ENCODE peak calls at places on chromosomes 1 and 21, in ten cellular contexts. V, P, B, S, G, K, C, T, M and R are unnamed samples.

GRCh38 chr21:44427241-44428120 is 27.8 kb upstream of the LRRC3 start:
- DNase-seq in K (no peak), M (no peak), G (no peak), B (peak; percentile 89), P (no peak), V (peak; percentile 26), C (no peak), S (no peak), T (no peak), R (no peak)

GRCh38 chr1:240998024-240998423 is 359.0 kb downstream of the RGS7 start:
- DNase-seq in G (no peak), S (no peak), V (no peak), P (no peak), K (no peak), M (no peak), B (no peak), T (peak; percentile 47), C (no peak), R (peak; percentile 11)

GRCh38 chr1:173477286-173478098 is at the start of gene PRDX6:
- DNase-seq in K (peak; percentile 87), T (peak; percentile 81), C (no peak), P (peak; percentile 37), M (peak; percentile 73), B (peak; percentile 29), S (peak; percentile 83), G (peak; percentile 8), V (peak; percentile 77), R (peak; percentile 64)

GRCh38 chr1:214303538-214303937 is 22.6 kb downstream of the SMYD2 start:
- DNase-seq in P (no peak), S (no peak), G (no peak), V (no peak), C (no peak), K (peak; percentile 51), B (no peak), M (peak; percentile 58), T (peak; percentile 28), R (no peak)

GRCh38 chr1:8197493-8198282 is 120.2 kb upstream of the SLC45A1 start:
- DNase-seq in C (peak; percentile 97), P (peak; percentile 67), V (peak; percentile 67), B (peak; percentile 64), M (peak; percentile 96), S (no peak), G (peak; percentile 46), K (peak; percentile 80), T (peak; percentile 91), R (no peak)

GRCh38 chr1:8679929-8680504 is 137.4 kb downstream of the RERE start:
- DNase-seq in G (no peak), S (no peak), M (no peak), T (no peak), V (no peak), K (no peak), B (no peak), P (no peak), C (no peak), R (no peak)

GRCh38 chr1:198754670-198755069 is 115.8 kb downstream of the PTPRC start:
- DNase-seq in C (no peak), K (no peak), B (no peak), M (no peak), G (no peak), V (no peak), S (no peak), P (no peak), T (no peak), R (peak; percentile 22)

GRCh38 chr1:17199267-17200044 is 5.5 kb upstream of the PADI1 start:
- DNase-seq in P (no peak), C (peak; percentile 35), V (no peak), M (no peak), T (peak; percentile 22), B (no peak), G (no peak), S (no peak), K (no peak), R (no peak)

GRCh38 chr1:109617291-109617801 is 2.1 kb downstream of the GNAT2 start:
- DNase-seq in P (peak; percentile 75), G (no peak), B (no peak), S (no peak), K (no peak), C (peak; percentile 71), M (peak; percentile 94), T (peak; percentile 93), V (no peak), R (peak; percentile 79)

GRCh38 chr1:75630998-75631397 is 20.1 kb upstream of the SLC44A5 start:
- DNase-seq in T (no peak), M (no peak), G (no peak), P (no peak), V (no peak), S (no peak), K (no peak), B (no peak), C (no peak), R (no peak)

GRCh38 chr1:10220200-10220599 is 9.8 kb downstream of the KIF1B start:
- DNase-seq in C (no peak), B (no peak), P (no peak), K (no peak), S (no peak), T (no peak), V (no peak), G (no peak), M (no peak), R (no peak)

GRCh38 chr1:185453496-185454192 is 136.6 kb upstream of the IVNS1ABP start:
- DNase-seq in M (peak; percentile 54), K (no peak), T (peak; percentile 82), V (no peak), P (no peak), G (no peak), C (no peak), S (no peak), B (no peak), R (no peak)

GRCh38 chr1:97071163-97071562 is 349.6 kb downstream of the PTBP2 start:
- DNase-seq in P (no peak), C (no peak), T (no peak), V (no peak), G (no peak), S (no peak), M (peak; percentile 38), K (no peak), B (no peak), R (no peak)

GRCh38 chr1:71047635-71048607 is at the start of gene PTGER3:
- DNase-seq in C (no peak), V (peak; percentile 86), G (peak; percentile 23), K (no peak), B (no peak), S (peak; percentile 69), P (no peak), T (no peak), M (no peak), R (no peak)

GRCh38 chr1:82920418-82921248 is 1078.3 kb downstream of the TTLL7 start:
- DNase-seq in K (no peak), T (no peak), S (no peak), M (peak; percentile 11), V (no peak), P (no peak), C (no peak), G (no peak), B (no peak), R (no peak)

GRCh38 chr1:79006564-79006963 is at the start of gene ADGRL4:
- DNase-seq in S (peak; percentile 66), V (peak; percentile 66), M (peak; percentile 67), T (peak; percentile 85), G (no peak), B (no peak), P (no peak), C (no peak), K (peak; percentile 60), R (peak; percentile 42)

GRCh38 chr1:58898739-58899580 is 115.1 kb upstream of the JUN start:
- DNase-seq in M (no peak), V (peak; percentile 76), T (no peak), G (no peak), S (no peak), B (no peak), P (no peak), K (no peak), C (no peak), R (no peak)

GRCh38 chr1:2894381-2895041 is 93.0 kb upstream of the TTC34 start:
- DNase-seq in C (no peak), K (no peak), S (no peak), P (no peak), V (no peak), T (no peak), B (no peak), G (no peak), M (no peak), R (no peak)

GRCh38 chr1:160136926-160137200 is 14.5 kb upstream of the ATP1A4 start:
- DNase-seq in S (no peak), P (no peak), G (no peak), T (no peak), M (no peak), V (no peak), K (no peak), C (no peak), B (no peak), R (no peak)

GRCh38 chr1:184167352-184167751 is 115.8 kb downstream of the TSEN15 start:
- DNase-seq in K (no peak), G (no peak), V (no peak), S (no peak), C (no peak), P (no peak), M (no peak), B (no peak), T (no peak), R (no peak)

GRCh38 chr1:173409613-173410012 is 67.5 kb upstream of the PRDX6 start:
- DNase-seq in V (peak; percentile 66), B (no peak), S (no peak), C (no peak), K (no peak), G (no peak), M (peak; percentile 94), T (peak; percentile 82), P (no peak), R (no peak)

GRCh38 chr1:14403961-14404645 is 194.4 kb upstream of the KAZN start:
- DNase-seq in M (no peak), B (no peak), C (no peak), K (no peak), P (no peak), G (no peak), S (no peak), T (no peak), V (no peak), R (no peak)

GRCh38 chr1:154736840-154737239 is 128.9 kb upstream of the ADAR start:
- DNase-seq in G (no peak), B (no peak), P (no peak), M (peak; percentile 77), K (no peak), V (no peak), S (no peak), T (peak; percentile 89), C (peak; percentile 58), R (no peak)

GRCh38 chr1:16178596-16179497 is 23.0 kb upstream of the EPHA2 start:
- DNase-seq in G (no peak), B (no peak), T (no peak), S (no peak), V (no peak), M (no peak), K (no peak), P (no peak), C (peak; percentile 73), R (no peak)

GRCh38 chr1:116167625-116168276 is 56.6 kb downstream of the MAB21L3 start:
- DNase-seq in C (no peak), G (no peak), P (no peak), V (peak; percentile 52), M (no peak), B (no peak), K (no peak), T (peak; percentile 19), S (peak; percentile 21), R (no peak)

GRCh38 chr1:14300991-14301703 is 297.3 kb upstream of the KAZN start:
- DNase-seq in B (no peak), K (peak; percentile 74), S (no peak), T (no peak), P (no peak), G (no peak), C (peak; percentile 24), M (peak; percentile 6), V (peak; percentile 79), R (peak; percentile 62)